ENCODE peak calls at places on chromosomes 11 and 22, in six cellular contexts. I is pancreas, J is HFF-Myc, U is endodermal cell, X is right lobe of liver, K is heart left ventricle. S is an unnamed sample.

GRCh38 chr11:120021978-120022377 is 115.9 kb downstream of the TRIM29 start:
- DNase-seq in K (no peak), X (no peak), U (peak), J (no peak), I (no peak), S (no peak)

GRCh38 chr22:27198518-27199035 is 541.2 kb downstream of the MIAT start:
- DNase-seq in K (no peak), U (no peak), I (no peak), J (no peak), X (no peak), S (no peak)

GRCh38 chr22:28014141-28015055 is 95.3 kb upstream of the PITPNB start:
- DNase-seq in I (peak), U (no peak), J (no peak), K (peak), X (peak), S (no peak)

GRCh38 chr11:105361651-105362050 is 222.1 kb upstream of the CARD18 start:
- DNase-seq in U (no peak), I (no peak), K (no peak), X (no peak), J (no peak), S (no peak)

GRCh38 chr11:101996106-101996505 is 51.1 kb upstream of the CFAP300 start:
- DNase-seq in K (no peak), X (no peak), U (no peak), I (no peak), J (no peak), S (no peak)

GRCh38 chr11:102012946-102013345 is 34.3 kb upstream of the CFAP300 start:
- DNase-seq in J (no peak), U (no peak), I (no peak), X (no peak), K (no peak), S (no peak)

GRCh38 chr11:13110929-13111812 is 102.1 kb downstream of the RASSF10 start:
- DNase-seq in U (peak), J (no peak), X (no peak), K (peak), I (no peak), S (no peak)

GRCh38 chr11:3947084-3947483 is 91.6 kb downstream of the STIM1 start:
- DNase-seq in X (no peak), K (peak), U (no peak), I (no peak), J (no peak), S (no peak)

GRCh38 chr11:129048911-129049310 is 106.2 kb upstream of the TP53AIP1 start:
- DNase-seq in K (no peak), X (no peak), J (no peak), U (no peak), I (no peak), S (no peak)

GRCh38 chr11:10317281-10317755 is 12.4 kb downstream of the ADM start:
- DNase-seq in K (no peak), X (no peak), J (no peak), U (peak), I (no peak), S (no peak)

GRCh38 chr22:17536269-17536668 is 27.0 kb upstream of the SLC25A18 start:
- DNase-seq in U (no peak), X (no peak), J (no peak), I (no peak), K (no peak), S (no peak)

GRCh38 chr11:762421-763072 is 14.7 kb downstream of the GATD1 start:
- DNase-seq in K (no peak), J (peak), X (no peak), I (peak), U (peak), S (no peak)

GRCh38 chr11:702731-703461 is 3.1 kb upstream of the EPS8L2 start:
- DNase-seq in U (no peak), I (peak), X (peak), K (no peak), J (no peak), S (no peak)

GRCh38 chr11:39304586-39304985 is 2154.9 kb downstream of the LRRC4C start:
- DNase-seq in I (no peak), K (no peak), J (no peak), X (no peak), U (no peak), S (no peak)

GRCh38 chr11:32466279-32466915 is 31.1 kb upstream of the WT1 start:
- DNase-seq in X (no peak), K (no peak), I (no peak), J (no peak), U (no peak), S (no peak)

GRCh38 chr22:24060375-24060788 is 49.3 kb downstream of the CABIN1 start:
- DNase-seq in J (peak), I (no peak), U (no peak), X (no peak), K (no peak), S (peak)

GRCh38 chr11:2944953-2945756 is 15.9 kb upstream of the PHLDA2 start:
- DNase-seq in I (peak), J (no peak), X (peak), K (peak), U (peak), S (peak)

GRCh38 chr22:30869996-30870395 is 98.6 kb downstream of the MORC2 start:
- DNase-seq in J (no peak), I (no peak), K (no peak), U (peak), X (peak), S (no peak)

GRCh38 chr22:21741790-21742189 is 6.2 kb upstream of the YPEL1 start:
- DNase-seq in K (no peak), J (no peak), X (no peak), I (no peak), U (no peak), S (no peak)

GRCh38 chr11:30683176-30683575 is 97.0 kb upstream of the MPPED2 start:
- DNase-seq in U (no peak), K (no peak), X (no peak), I (no peak), J (no peak), S (no peak)

GRCh38 chr11:46410021-46410420 is 18.4 kb upstream of the CHRM4 start:
- DNase-seq in K (no peak), X (no peak), I (no peak), J (no peak), U (peak), S (no peak)

GRCh38 chr11:93908689-93909088 is 58.3 kb upstream of the VSTM5 start:
- DNase-seq in K (no peak), U (no peak), X (no peak), J (peak), I (no peak), S (peak)

GRCh38 chr11:82902086-82902485 is 550 bp downstream of the DDIAS start:
- DNase-seq in I (no peak), X (no peak), K (no peak), U (no peak), J (no peak), S (no peak)

GRCh38 chr11:116953525-116954284 is 116.3 kb upstream of the APOA1 start:
- DNase-seq in I (no peak), J (no peak), K (no peak), X (no peak), U (no peak), S (no peak)

GRCh38 chr11:116950210-116950609 is 112.8 kb upstream of the APOA1 start:
- DNase-seq in X (no peak), J (no peak), K (no peak), I (no peak), U (no peak), S (no peak)

GRCh38 chr11:116951762-116952161 is 114.3 kb upstream of the APOA1 start:
- DNase-seq in U (no peak), X (no peak), K (no peak), J (no peak), I (no peak), S (no peak)

GRCh38 chr11:116946414-116946813 is 109.0 kb upstream of the APOA1 start:
- DNase-seq in X (no peak), I (no peak), K (no peak), J (no peak), U (no peak), S (no peak)

GRCh38 chr11:116948375-116948774 is 111.0 kb upstream of the APOA1 start:
- DNase-seq in X (no peak), K (no peak), J (no peak), I (no peak), U (no peak), S (no peak)
- H3K4me3 ChIP-seq in X (no peak), K (no peak), J (no peak), I (no peak), U (no peak), S (no peak)

GRCh38 chr11:66541892-66542291 is 4.0 kb downstream of the ZDHHC24 start:
- DNase-seq in X (no peak), K (no peak), J (no peak), U (no peak), I (peak), S (no peak)

GRCh38 chr11:66542362-66542761 is 3.5 kb downstream of the ZDHHC24 start:
- DNase-seq in I (peak), U (no peak), K (no peak), X (no peak), J (no peak), S (no peak)

GRCh38 chr11:66546368-66546965 is at the start of gene ACTN3:
- DNase-seq in X (no peak), K (peak), J (peak), I (peak), U (peak), S (no peak)

GRCh38 chr11:66545701-66546367 is at the start of gene ZDHHC24:
- DNase-seq in I (peak), X (peak), J (peak), U (peak), K (peak), S (peak)

DNA sequence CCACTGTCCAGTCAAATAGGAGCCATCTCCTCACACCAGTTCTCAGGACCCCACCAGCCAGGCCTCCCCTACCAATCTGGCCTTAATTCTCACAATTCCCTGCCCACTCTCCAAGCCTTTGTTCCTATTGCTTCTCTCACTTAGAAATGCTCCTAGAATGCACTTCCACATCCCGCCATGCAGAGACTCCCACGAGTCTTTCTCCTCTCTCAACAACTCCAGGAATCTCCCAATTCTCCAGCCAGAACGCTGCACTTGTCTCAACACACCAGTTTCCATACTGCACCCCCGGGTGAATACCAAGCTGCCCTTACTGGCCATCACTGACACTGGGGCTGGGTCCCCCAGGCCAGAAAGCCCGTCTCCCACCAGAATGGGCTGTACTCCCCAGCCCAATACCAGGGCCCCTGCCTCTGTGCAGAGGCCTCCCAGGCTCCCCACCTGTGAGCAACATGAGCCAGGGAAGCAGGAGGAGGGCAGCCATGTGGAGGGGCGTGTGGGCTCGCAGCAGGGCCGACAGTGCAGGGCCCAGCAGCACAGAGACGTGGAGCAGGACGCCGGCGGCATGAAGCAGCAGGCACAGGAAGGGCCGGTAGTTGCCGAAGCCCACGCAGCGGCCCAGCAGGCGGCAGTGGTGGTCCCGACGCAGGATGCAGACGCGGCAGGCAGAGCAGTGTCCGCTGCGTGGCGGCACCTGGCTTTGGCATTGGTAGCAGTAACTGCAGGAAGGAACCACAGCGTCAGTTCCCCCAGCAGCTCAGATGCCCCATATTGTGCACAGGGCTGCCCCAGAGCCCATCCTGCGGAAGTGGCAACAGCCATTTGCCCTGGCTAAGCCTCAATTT is 2.4 kb downstream of the ZDHHC24 start:
- DNase-seq in U (peak), K (peak), X (peak), I (peak), J (peak), S (no peak)
- H3K4me3 ChIP-seq in U (no peak), K (peak), X (no peak), I (no peak), J (no peak), S (no peak)

DNA sequence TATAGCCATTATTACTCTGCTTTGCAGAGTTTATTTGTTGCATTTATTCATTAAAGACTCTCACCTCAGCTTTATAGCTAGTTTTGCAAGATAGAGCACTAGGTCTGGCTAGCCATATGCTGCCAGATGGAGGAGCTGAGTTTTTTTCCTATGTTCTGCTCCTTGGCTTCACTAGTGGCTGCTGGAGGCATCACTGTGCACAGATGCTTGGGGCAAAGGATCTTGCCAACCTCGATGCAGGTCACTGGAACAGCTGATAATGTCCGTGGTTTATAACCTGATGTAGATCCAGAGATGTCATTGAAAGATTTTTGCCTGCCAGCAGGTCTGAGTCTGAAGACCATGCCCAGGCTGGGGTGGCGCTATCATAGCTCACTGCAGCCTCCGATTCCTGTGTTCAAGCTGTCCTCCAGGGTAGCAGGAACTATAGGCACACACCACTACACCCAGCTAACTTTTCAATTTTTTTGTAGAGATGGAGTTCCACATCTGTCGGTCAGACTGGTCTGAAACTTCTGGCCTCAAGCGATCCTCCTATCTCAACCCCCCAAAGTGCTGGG is 63.2 kb downstream of the PACS1 start:
- DNase-seq in U (no peak), X (no peak), J (no peak), I (no peak), K (no peak), S (no peak)
- H3K4me3 ChIP-seq in U (no peak), X (no peak), J (no peak), I (no peak), K (no peak), S (no peak)

DNA sequence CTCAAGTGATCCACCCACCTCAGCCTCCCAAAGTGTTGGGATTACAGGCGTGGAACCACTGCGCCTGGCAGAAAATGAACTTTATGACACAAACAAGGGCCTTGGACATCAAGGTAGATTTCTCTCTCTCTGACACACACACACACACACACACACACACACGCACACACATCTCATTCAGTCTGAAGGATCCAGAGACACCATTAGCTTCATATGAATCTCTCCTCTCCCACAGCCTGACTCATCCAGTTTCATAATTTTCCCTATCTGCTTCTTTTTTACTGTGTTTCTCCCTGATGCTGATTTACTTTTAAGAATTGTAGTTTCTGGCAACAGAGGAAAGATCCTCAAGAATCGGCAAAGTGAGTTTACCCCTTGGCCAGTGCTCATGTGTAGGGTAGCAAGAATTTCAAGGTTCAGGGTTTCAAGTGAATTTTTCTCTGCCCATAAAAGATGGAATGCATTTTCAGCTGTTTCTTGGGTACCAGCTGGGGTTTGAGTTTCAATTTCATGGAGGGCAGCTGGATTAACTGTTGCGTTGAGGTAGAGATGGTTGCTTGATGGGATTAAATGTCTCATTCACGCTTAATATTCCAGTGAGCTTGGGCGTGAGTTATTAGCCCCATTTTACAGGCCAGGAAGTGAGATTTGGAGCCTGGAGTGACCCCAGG is 3.5 kb downstream of the MYO18B start:
- DNase-seq in U (no peak), X (no peak), I (no peak), J (no peak), K (no peak), S (peak)
- H3K4me3 ChIP-seq in U (no peak), X (no peak), I (no peak), J (no peak), K (no peak), S (no peak)

GRCh38 chr11:133951484-133952198 is 5.1 kb downstream of the IGSF9B start:
- DNase-seq in U (peak), K (no peak), J (no peak), I (no peak), X (no peak), S (no peak)

GRCh38 chr11:133952199-133953190 is 4.3 kb downstream of the IGSF9B start:
- DNase-seq in U (no peak), J (no peak), K (peak), I (no peak), X (no peak), S (no peak)

GRCh38 chr11:133948711-133949110 is 8.1 kb downstream of the IGSF9B start:
- DNase-seq in K (no peak), J (no peak), X (no peak), U (peak), I (no peak), S (no peak)

GRCh38 chr11:133953571-133953970 is 3.2 kb downstream of the IGSF9B start:
- DNase-seq in I (no peak), U (no peak), X (no peak), J (no peak), K (no peak), S (no peak)

GRCh38 chr11:133950874-133951483 is 5.8 kb downstream of the IGSF9B start:
- DNase-seq in X (no peak), J (no peak), K (peak), I (no peak), U (peak), S (no peak)
- H3K4me3 ChIP-seq in X (no peak), J (no peak), K (peak), I (no peak), U (no peak), S (no peak)

GRCh38 chr11:15707971-15708370 is 593.2 kb downstream of the INSC start:
- DNase-seq in K (peak), J (no peak), I (peak), U (peak), X (peak), S (peak)

GRCh38 chr11:15710593-15711260 is 596.0 kb downstream of the INSC start:
- DNase-seq in K (no peak), X (no peak), U (peak), I (no peak), J (no peak), S (no peak)

GRCh38 chr11:15714641-15715399 is 600.1 kb downstream of the INSC start:
- DNase-seq in X (no peak), J (no peak), U (peak), K (no peak), I (no peak), S (no peak)

GRCh38 chr11:15707194-15707593 is 592.5 kb downstream of the INSC start:
- DNase-seq in X (no peak), J (no peak), K (no peak), U (no peak), I (no peak), S (no peak)

GRCh38 chr11:15711311-15711710 is 596.6 kb downstream of the INSC start:
- DNase-seq in X (no peak), K (no peak), J (no peak), I (no peak), U (peak), S (no peak)
- H3K4me3 ChIP-seq in X (no peak), K (no peak), J (no peak), I (no peak), U (no peak), S (no peak)

GRCh38 chr22:49566141-49566541 is 261.5 kb downstream of the BRD1 start:
- DNase-seq in U (peak), I (no peak), J (no peak), K (no peak), X (no peak), S (no peak)
- H3K4me3 ChIP-seq in U (no peak), I (no peak), J (no peak), K (no peak), X (no peak), S (no peak)

GRCh38 chr11:19577391-19577831 is 135.2 kb upstream of the NAV2 start:
- DNase-seq in X (no peak), K (peak), J (no peak), U (no peak), I (no peak), S (no peak)
- H3K4me3 ChIP-seq in X (no peak), K (no peak), J (no peak), U (no peak), I (no peak), S (no peak)

DNA sequence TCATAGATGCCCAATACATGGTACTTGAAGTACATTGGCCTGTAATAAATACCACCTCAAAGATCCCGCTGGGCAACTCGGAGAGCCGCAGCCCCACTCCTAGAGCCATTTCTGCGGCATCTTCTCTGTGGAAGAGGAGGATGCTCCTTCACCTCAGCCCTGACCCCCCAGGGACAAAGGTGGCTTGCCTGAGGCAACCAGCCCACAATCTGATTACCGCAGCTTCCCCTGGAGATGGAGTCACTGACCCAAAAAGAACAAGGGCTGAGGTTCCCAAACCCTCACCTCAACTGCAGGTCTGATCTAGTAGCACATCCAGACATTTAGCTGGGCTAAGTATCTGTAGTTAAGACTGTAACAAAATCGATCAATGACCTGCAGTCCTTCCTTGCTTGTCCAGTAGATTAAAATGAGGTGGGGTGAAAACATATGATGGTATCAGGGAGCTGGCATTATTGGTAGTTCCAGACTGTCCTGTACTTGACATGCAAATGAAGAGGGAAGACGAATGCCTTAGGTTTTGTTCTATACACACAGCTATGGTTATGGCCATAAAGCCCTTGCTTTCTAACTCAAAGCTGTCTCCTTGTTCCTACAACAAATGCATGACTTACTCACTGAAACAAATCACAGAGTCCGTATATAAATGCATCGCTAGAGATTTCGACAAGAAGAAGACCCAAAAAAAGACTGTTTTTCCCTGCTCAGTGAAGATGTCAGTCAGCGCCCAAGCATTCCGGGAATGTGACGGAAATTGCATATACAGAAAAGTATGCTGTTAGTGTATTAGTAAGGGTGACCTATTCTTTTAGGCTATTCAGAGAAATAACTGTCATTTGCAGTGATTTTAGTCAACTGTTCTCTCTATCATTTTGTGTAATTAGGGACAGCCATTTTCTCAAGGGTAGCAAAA is 33.7 kb downstream of the C11orf71 start:
- DNase-seq in X (no peak), I (no peak), J (peak), K (no peak), U (no peak), S (peak)
- H3K4me3 ChIP-seq in X (no peak), I (no peak), J (no peak), K (no peak), U (no peak), S (no peak)